ENCODE peak calls at places on chromosomes 4 and X, in four cellular contexts. X, A, F and N are unnamed samples.

GRCh38 chrX:66915893-66916292 is 277.0 kb upstream of the EDA2R start:
- DNase-seq in A (no peak), X (no peak), F (no peak), N (no peak)

GRCh38 chr4:71872767-71873422 is 89.0 kb upstream of the GC start:
- DNase-seq in F (no peak), X (no peak), A (no peak), N (no peak)

GRCh38 chr4:13881880-13882279 is 254.4 kb upstream of the BOD1L1 start:
- DNase-seq in X (no peak), F (no peak), A (no peak), N (no peak)

GRCh38 chrX:54807524-54808108 is at the start of gene MAGED2:
- DNase-seq in F (no peak), X (peak; percentile 62), A (peak; percentile 25), N (no peak)

GRCh38 chrX:69216911-69217310 is 51.7 kb upstream of the PJA1 start:
- DNase-seq in A (no peak), X (no peak), F (no peak), N (no peak)

GRCh38 chr4:180664766-180665368 is 1578.3 kb upstream of the TENM3 start:
- DNase-seq in X (peak; percentile 59), A (peak; percentile 37), F (peak; percentile 17), N (peak; percentile 25)

GRCh38 chr4:73396993-73397972 is 6.8 kb upstream of the ALB start:
- DNase-seq in F (no peak), X (no peak), A (no peak), N (no peak)

GRCh38 chrX:66046612-66047235 is 6.8 kb upstream of the VSIG4 start:
- DNase-seq in X (no peak), A (no peak), F (no peak), N (peak; percentile 81)

GRCh38 chr4:185421366-185422124 is 4.2 kb downstream of the UFSP2 start:
- DNase-seq in X (no peak), F (no peak), A (no peak), N (no peak)

GRCh38 chr4:140131663-140132229 is 22.2 kb downstream of the MAML3 start:
- DNase-seq in F (no peak), X (no peak), A (no peak), N (no peak)

GRCh38 chr4:168264903-168265302 is 53.6 kb downstream of the DDX60 start:
- DNase-seq in F (no peak), A (no peak), X (no peak), N (no peak)

GRCh38 chr4:7198440-7199128 is 6.2 kb downstream of the SORCS2 start:
- DNase-seq in X (no peak), A (no peak), F (no peak), N (no peak)

GRCh38 chrX:9729161-9729885 is 36.3 kb downstream of the GPR143 start:
- DNase-seq in F (no peak), X (no peak), A (no peak), N (no peak)

GRCh38 chr4:151238477-151238876 is 38.5 kb upstream of the PRSS48 start:
- DNase-seq in A (no peak), X (no peak), F (no peak), N (no peak)

GRCh38 chr4:55931833-55932232 is 16.9 kb upstream of the CEP135 start:
- DNase-seq in X (no peak), A (no peak), F (no peak), N (no peak)

GRCh38 chr4:99180367-99181169 is 36.5 kb upstream of the ADH4 start:
- DNase-seq in X (no peak), A (no peak), F (no peak), N (no peak)

GRCh38 chrX:130728208-130728607 is 174.8 kb downstream of the ENOX2 start:
- DNase-seq in X (no peak), F (no peak), A (no peak), N (no peak)

GRCh38 chrX:14027511-14028019 is 2.1 kb downstream of the GEMIN8 start:
- DNase-seq in X (no peak), A (no peak), F (no peak), N (peak; percentile 63)

GRCh38 chrX:24899391-24899790 is 116.4 kb downstream of the ARX start:
- DNase-seq in A (no peak), X (no peak), F (no peak), N (no peak)

GRCh38 chr4:111631157-111631999 is 513.9 kb upstream of the FAM241A start:
- DNase-seq in A (no peak), F (no peak), X (no peak), N (no peak)

GRCh38 chr4:74540193-74540592 is 95.3 kb downstream of the AREG start:
- DNase-seq in A (no peak), F (no peak), X (no peak), N (no peak)

GRCh38 chr4:113637363-113637762 is 124.2 kb downstream of the CAMK2D start:
- DNase-seq in X (no peak), A (no peak), F (no peak), N (no peak)

GRCh38 chr4:130545596-130545995 is 1449.6 kb downstream of the C4orf33 start:
- DNase-seq in F (no peak), A (no peak), X (no peak), N (no peak)

GRCh38 chr4:151711680-151712079 is 49.1 kb downstream of the GATB start:
- DNase-seq in X (no peak), A (no peak), F (no peak), N (no peak)

GRCh38 chr4:107247738-107248137 is 211.6 kb upstream of the DKK2 start:
- DNase-seq in F (no peak), A (no peak), X (no peak), N (no peak)

GRCh38 chr4:145523117-145523516 is 41.5 kb downstream of the SMAD1 start:
- DNase-seq in A (no peak), F (no peak), X (no peak), N (no peak)

GRCh38 chrX:81120936-81121351 is 80.8 kb downstream of the HMGN5 start:
- DNase-seq in F (no peak), X (peak; percentile 8), A (peak; percentile 15), N (peak; percentile 30)

GRCh38 chr4:183182873-183183725 is 84.0 kb downstream of the WWC2 start:
- DNase-seq in X (no peak), A (no peak), F (peak; percentile 89), N (no peak)

GRCh38 chrX:55290963-55291362 is 26.2 kb upstream of the PAGE3 start:
- DNase-seq in X (no peak), F (no peak), A (no peak), N (no peak)

GRCh38 chrX:68532828-68533227 is 34.0 kb downstream of the YIPF6 start:
- DNase-seq in A (no peak), X (no peak), F (no peak), N (no peak)

GRCh38 chrX:53072418-53073114 is 9.6 kb upstream of the TSPYL2 start:
- DNase-seq in F (no peak), A (no peak), X (no peak), N (no peak)
- TF ChIP-seq GABPA in F (no peak), A (no peak), X (no peak), N (no peak)

DNA sequence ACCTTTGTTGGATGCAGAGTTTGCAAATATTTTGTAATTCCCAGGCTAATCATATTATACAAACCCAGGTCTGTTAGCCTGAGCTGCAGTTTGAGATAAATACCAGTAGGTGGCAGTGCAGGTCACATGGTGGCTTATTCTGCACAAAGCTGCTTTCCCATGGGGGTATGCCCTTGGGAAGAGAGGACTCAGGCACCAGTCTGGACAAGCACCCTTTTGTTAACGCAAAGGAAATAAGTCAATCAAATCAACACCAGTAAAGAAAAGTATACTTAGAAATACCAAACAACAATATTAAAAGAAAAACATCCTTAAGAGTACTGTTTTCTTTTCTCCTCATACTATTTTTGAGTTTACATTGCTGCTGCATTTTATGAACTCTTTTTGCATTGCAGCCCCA is 389.0 kb upstream of the ZFP42 start:
- DNase-seq in A (peak; percentile 60), F (no peak), X (peak; percentile 67), N (no peak)
- TF ChIP-seq NRF1 in A (no peak), F (no peak), X (no peak), N (no peak)

DNA sequence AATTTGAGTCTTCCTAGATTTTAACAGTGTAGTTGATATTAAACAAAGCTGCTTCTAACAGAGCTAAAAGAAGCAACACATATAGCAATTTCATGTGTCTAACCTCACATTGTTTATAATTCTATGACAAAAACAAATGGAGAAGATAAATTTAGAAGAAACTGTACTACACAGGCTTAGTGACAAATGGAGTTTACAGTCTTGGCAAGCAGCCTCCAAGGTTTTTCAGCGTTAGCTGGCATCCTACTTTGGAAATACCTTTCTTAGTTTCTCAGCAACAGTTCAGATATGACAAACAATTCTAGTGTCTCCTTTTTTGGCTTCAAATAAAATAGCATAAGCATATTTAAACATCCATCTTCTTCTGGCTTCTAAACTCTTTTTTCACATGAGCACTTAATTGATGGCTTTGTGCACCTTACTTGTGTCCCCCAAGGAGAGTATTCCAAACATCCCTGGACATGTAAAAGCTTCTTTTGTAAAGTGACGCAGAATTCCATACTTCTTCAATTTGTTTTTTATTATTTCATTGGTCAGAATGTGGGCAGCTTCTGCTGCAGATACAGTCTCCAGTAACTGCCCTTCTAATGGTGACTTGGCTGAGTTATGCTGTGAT is 249.8 kb downstream of the ANTXR2 start:
- DNase-seq in A (no peak), F (no peak), X (no peak), N (no peak)
- TF ChIP-seq GABPA in A (no peak), F (no peak), X (no peak), N (no peak)

DNA sequence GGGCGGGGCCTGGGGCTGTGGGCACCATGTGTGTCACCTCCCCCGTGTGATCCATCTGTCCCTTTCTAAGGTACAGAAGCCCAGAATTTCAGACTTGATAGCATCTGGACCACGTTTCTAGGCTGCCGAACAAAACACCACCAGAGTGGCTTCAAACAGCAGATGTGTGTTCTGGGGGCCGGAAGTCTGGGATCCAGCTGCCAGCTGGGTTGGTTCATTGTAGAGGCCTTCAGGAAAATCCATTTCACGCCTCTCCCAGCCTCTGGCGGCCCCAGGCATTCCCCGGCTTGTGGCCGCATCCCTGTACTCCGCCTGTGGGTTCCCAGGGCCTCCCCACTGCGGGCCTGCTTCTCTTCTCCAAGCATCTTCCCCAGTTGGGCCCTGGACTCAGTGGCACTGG is 39.6 kb upstream of the GPR78 start:
- DNase-seq in F (no peak), X (no peak), A (no peak), N (no peak)
- TF ChIP-seq NRF1 in F (no peak), X (no peak), A (no peak), N (no peak)